ENCODE peak calls at places on chromosome 18, in ten cellular contexts. V is GM12892; R is GM23338; L is OCI-LY7; B is stimulated activated CD8-positive, alpha-beta memory T cell treated with anti-CD3 and anti-CD28 coated beads, Interleukin-15, amount 100 ng/mL, for 24 hours; A is HepG2; O is K562; E is stimulated activated naive B cell treated with anti-CD40 and anti-IgM and Interleukin-4, amounts not matched to agents 10 μg/mL and 1 μg/mL and 100 μg/mL, for 72 hours; U is NT2/D1; J is SJSA1. T is an unnamed sample.

GRCh38 chr18:27728659-27729058 is 448.3 kb downstream of the CDH2 start:
- DNase-seq in V (no peak), R (no peak), L (no peak), B (no peak), A (no peak), O (no peak), E (no peak), U (no peak), J (no peak), T (no peak)

GRCh38 chr18:57050314-57050949 is 96.5 kb upstream of the BOD1L2 start:
- DNase-seq in V (no peak), R (no peak), L (no peak), B (no peak), A (peak; percentile 4), O (no peak), E (no peak), U (no peak), J (no peak), T (no peak)

GRCh38 chr18:78376036-78376435 is 603.6 kb upstream of the SALL3 start:
- DNase-seq in V (no peak), R (no peak), L (no peak), B (no peak), A (no peak), O (no peak), E (no peak), U (no peak), J (no peak), T (peak; percentile 74)

GRCh38 chr18:74521068-74521725 is 13.1 kb upstream of the CNDP1 start:
- DNase-seq in V (no peak), R (no peak), L (no peak), B (no peak), A (no peak), O (no peak), E (no peak), U (no peak), J (no peak), T (no peak)

GRCh38 chr18:74897971-74898657 is 300.4 kb downstream of the ZNF407 start:
- DNase-seq in V (no peak), R (no peak), L (no peak), B (no peak), A (no peak), O (no peak), E (no peak), U (no peak), J (no peak), T (no peak)

GRCh38 chr18:59155140-59155539 is 15.5 kb downstream of the SEC11C start:
- DNase-seq in V (no peak), R (no peak), L (no peak), B (no peak), A (no peak), O (no peak), E (no peak), U (no peak), J (peak; percentile 56), T (no peak)

GRCh38 chr18:2906522-2907458 is 60.0 kb downstream of the EMILIN2 start:
- DNase-seq in V (peak; percentile 71), R (peak; percentile 62), L (peak; percentile 23), B (peak; percentile 16), A (peak; percentile 12), O (peak; percentile 74), E (peak; percentile 18), U (no peak), J (no peak), T (peak; percentile 88)

GRCh38 chr18:37364237-37364636 is 201.4 kb downstream of the CELF4 start:
- DNase-seq in V (no peak), R (no peak), L (no peak), B (no peak), A (no peak), O (no peak), E (no peak), U (no peak), J (no peak), T (no peak)

GRCh38 chr18:34707670-34708069 is 2.4 kb upstream of the DTNA start:
- DNase-seq in V (no peak), R (peak; percentile 33), L (no peak), B (no peak), A (no peak), O (no peak), E (no peak), U (peak; percentile 36), J (peak; percentile 76), T (peak; percentile 31)

GRCh38 chr18:50631831-50632285 is 72.0 kb downstream of the MAPK4 start:
- DNase-seq in V (no peak), R (no peak), L (no peak), B (no peak), A (no peak), O (no peak), E (no peak), U (no peak), J (no peak), T (no peak)

GRCh38 chr18:26745288-26745975 is 120.1 kb downstream of the AQP4 start:
- DNase-seq in V (no peak), R (no peak), L (no peak), B (no peak), A (no peak), O (no peak), E (no peak), U (no peak), J (no peak), T (no peak)

GRCh38 chr18:79631096-79631507 is 48.5 kb upstream of the CTDP1 start:
- DNase-seq in V (no peak), R (no peak), L (no peak), B (no peak), A (no peak), O (no peak), E (no peak), U (no peak), J (no peak), T (no peak)

GRCh38 chr18:3970929-3971328 is 484.2 kb downstream of the DLGAP1 start:
- DNase-seq in V (no peak), R (peak; percentile 64), L (peak; percentile 28), B (no peak), A (no peak), O (no peak), E (no peak), U (no peak), J (no peak), T (peak; percentile 19)

GRCh38 chr18:42458226-42458625 is 503.2 kb downstream of the PIK3C3 start:
- DNase-seq in V (no peak), R (no peak), L (no peak), B (no peak), A (no peak), O (no peak), E (no peak), U (no peak), J (no peak), T (no peak)

GRCh38 chr18:12246849-12247808 is 7.0 kb upstream of the CIDEA start:
- DNase-seq in V (no peak), R (peak; percentile 94), L (no peak), B (no peak), A (peak; percentile 10), O (peak; percentile 71), E (no peak), U (no peak), J (no peak), T (peak; percentile 77)

GRCh38 chr18:59779979-59780378 is 82.8 kb upstream of the CCBE1 start:
- DNase-seq in V (no peak), R (no peak), L (no peak), B (no peak), A (no peak), O (no peak), E (no peak), U (no peak), J (no peak), T (no peak)

GRCh38 chr18:13256444-13257305 is 38.1 kb downstream of the LDLRAD4 start:
- DNase-seq in V (no peak), R (peak; percentile 54), L (no peak), B (no peak), A (no peak), O (no peak), E (no peak), U (no peak), J (peak; percentile 32), T (peak; percentile 61)

GRCh38 chr18:79506191-79507075 is 110.7 kb downstream of the NFATC1 start:
- DNase-seq in V (no peak), R (no peak), L (no peak), B (no peak), A (no peak), O (no peak), E (no peak), U (no peak), J (peak; percentile 80), T (peak; percentile 33)

GRCh38 chr18:32956591-32957310 is 183.9 kb upstream of the KLHL14 start:
- DNase-seq in V (no peak), R (peak; percentile 45), L (peak; percentile 10), B (no peak), A (no peak), O (no peak), E (no peak), U (no peak), J (no peak), T (peak; percentile 18)

GRCh38 chr18:7202119-7202680 is 28.7 kb upstream of the LRRC30 start:
- DNase-seq in V (no peak), R (no peak), L (no peak), B (no peak), A (no peak), O (no peak), E (no peak), U (no peak), J (no peak), T (no peak)

GRCh38 chr18:78935406-78935805 is 44.2 kb upstream of the SALL3 start:
- DNase-seq in V (no peak), R (no peak), L (no peak), B (no peak), A (no peak), O (no peak), E (no peak), U (no peak), J (no peak), T (no peak)

GRCh38 chr18:41579185-41579584 is 375.8 kb upstream of the PIK3C3 start:
- DNase-seq in V (no peak), R (no peak), L (no peak), B (no peak), A (peak; percentile 0), O (no peak), E (no peak), U (no peak), J (no peak), T (no peak)

GRCh38 chr18:48335829-48336228 is 73.4 kb downstream of the ZBTB7C start:
- DNase-seq in V (no peak), R (peak; percentile 46), L (no peak), B (no peak), A (no peak), O (no peak), E (no peak), U (peak; percentile 27), J (no peak), T (peak; percentile 38)

GRCh38 chr18:9474103-9474982 is 970 bp upstream of the RALBP1 start:
- DNase-seq in V (no peak), R (peak; percentile 75), L (no peak), B (no peak), A (peak; percentile 66), O (peak; percentile 75), E (no peak), U (no peak), J (peak; percentile 87), T (peak; percentile 71)

GRCh38 chr18:3511980-3512379 is 62.0 kb downstream of the TGIF1 start:
- DNase-seq in V (no peak), R (no peak), L (no peak), B (no peak), A (no peak), O (peak; percentile 66), E (no peak), U (no peak), J (peak; percentile 60), T (no peak)

GRCh38 chr18:41645600-41646360 is 309.3 kb upstream of the PIK3C3 start:
- DNase-seq in V (no peak), R (no peak), L (no peak), B (no peak), A (no peak), O (no peak), E (no peak), U (no peak), J (no peak), T (no peak)

GRCh38 chr18:61666876-61667590 is 225.8 kb downstream of the RNF152 start:
- DNase-seq in V (no peak), R (peak; percentile 18), L (no peak), B (no peak), A (no peak), O (no peak), E (no peak), U (peak; percentile 15), J (no peak), T (no peak)

GRCh38 chr18:49026501-49027378 is 76.0 kb upstream of the SMAD7 start:
- DNase-seq in V (no peak), R (no peak), L (no peak), B (no peak), A (no peak), O (no peak), E (no peak), U (no peak), J (peak; percentile 31), T (no peak)